ENCODE peak calls at places on chromosomes 2 and 18, in four cellular contexts. E, J, O and D are unnamed samples.

GRCh38 chr2:11344342-11344955 is at the start of gene ROCK2:
- DNase-seq in O (peak), E (peak), J (peak), D (peak)

GRCh38 chr18:13136056-13136688 is 82.4 kb upstream of the LDLRAD4 start:
- DNase-seq in J (no peak), E (no peak), O (peak), D (no peak)

GRCh38 chr2:153101187-153101586 is 377.4 kb downstream of the RPRM start:
- DNase-seq in O (no peak), E (no peak), J (no peak), D (no peak)

GRCh38 chr2:129733041-129733440 is 246.4 kb upstream of the RAB6C start:
- DNase-seq in O (no peak), E (no peak), J (no peak), D (no peak)

GRCh38 chr18:62996552-62996951 is 281.2 kb downstream of the PHLPP1 start:
- DNase-seq in J (no peak), E (no peak), O (no peak), D (no peak)

GRCh38 chr2:239130041-239130440 is 270.8 kb downstream of the HDAC4 start:
- DNase-seq in E (no peak), J (no peak), O (no peak), D (no peak)

GRCh38 chr2:52695731-52696130 is 1071.9 kb upstream of the CHAC2 start:
- DNase-seq in J (no peak), O (no peak), E (no peak), D (no peak)

GRCh38 chr18:36851202-36851590 is 22.3 kb downstream of the KIAA1328 start:
- DNase-seq in E (no peak), O (no peak), J (no peak), D (no peak)

GRCh38 chr2:163675389-163675788 is 60.4 kb downstream of the FIGN start:
- DNase-seq in J (no peak), E (no peak), O (no peak), D (no peak)

GRCh38 chr2:46036929-46037328 is 260.3 kb upstream of the EPAS1 start:
- DNase-seq in J (no peak), O (no peak), E (no peak), D (no peak)

GRCh38 chr2:150570712-150571111 is 83.2 kb upstream of the RND3 start:
- DNase-seq in E (peak), J (no peak), O (no peak), D (no peak)

GRCh38 chr2:24400207-24400907 is 40.0 kb upstream of the ITSN2 start:
- DNase-seq in J (no peak), E (no peak), O (no peak), D (no peak)

GRCh38 chr2:223989206-223989859 is 32.1 kb downstream of the MRPL44 start:
- DNase-seq in O (no peak), E (no peak), J (no peak), D (no peak)

GRCh38 chr2:63587814-63588384 is 378 bp downstream of the WDPCP start:
- DNase-seq in E (no peak), O (no peak), J (no peak), D (no peak)

GRCh38 chr2:218631837-218632236 is 24.1 kb downstream of the PLCD4 start:
- DNase-seq in O (no peak), E (peak), J (no peak), D (no peak)

GRCh38 chr2:128651000-128651399 is 332.3 kb upstream of the HS6ST1 start:
- DNase-seq in J (no peak), O (no peak), E (no peak), D (no peak)